ENCODE peak calls at places on chromosomes 4 and X, in six cellular contexts. Y is stomach, T is astrocyte of the spinal cord, R is NCI-H446, A is hippocampal formation, P is A673. V is an unnamed sample.

GRCh38 chr4:78022517-78022916 is 34.6 kb upstream of the FRAS1 start:
- DNase-seq in P (no peak), T (no peak), Y (no peak), A (no peak), R (no peak), V (no peak)

GRCh38 chrX:70969635-70970481 is 39.0 kb upstream of the SLC7A3 start:
- DNase-seq in R (no peak), T (no peak), P (peak), A (no peak), Y (no peak), V (no peak)

GRCh38 chrX:44314259-44314734 is 29.2 kb downstream of the EFHC2 start:
- DNase-seq in A (no peak), T (peak), R (no peak), Y (peak), P (no peak), V (no peak)

GRCh38 chr4:76459291-76459723 is 24.3 kb downstream of the SHROOM3 start:
- DNase-seq in A (no peak), P (peak), Y (no peak), R (no peak), T (peak), V (no peak)

GRCh38 chrX:42680651-42681050 is 97.3 kb downstream of the PPP1R2C start:
- DNase-seq in Y (no peak), R (no peak), P (no peak), T (peak), A (no peak), V (no peak)

GRCh38 chrX:24398766-24399165 is 38.3 kb downstream of the SUPT20HL1 start:
- DNase-seq in R (no peak), P (no peak), T (no peak), A (no peak), Y (no peak), V (no peak)

GRCh38 chrX:38939067-38939466 is 137.8 kb downstream of the MID1IP1 start:
- DNase-seq in P (no peak), T (peak), Y (no peak), R (no peak), A (no peak), V (no peak)

GRCh38 chr4:152594981-152595916 is 59.4 kb upstream of the FBXW7 start:
- DNase-seq in A (no peak), R (no peak), T (no peak), Y (no peak), P (peak), V (no peak)

GRCh38 chrX:41981481-41982013 is 58.2 kb upstream of the CASK start:
- DNase-seq in R (no peak), T (no peak), Y (no peak), P (no peak), A (no peak), V (no peak)

GRCh38 chr4:139977838-139978604 is 176.0 kb downstream of the MAML3 start:
- DNase-seq in T (no peak), R (no peak), P (no peak), A (no peak), Y (no peak), V (no peak)

GRCh38 chrX:68084765-68085164 is 348.5 kb downstream of the OPHN1 start:
- DNase-seq in T (peak), P (no peak), R (no peak), Y (no peak), A (no peak), V (no peak)

GRCh38 chr4:85740431-85740861 is 265.5 kb downstream of the ARHGAP24 start:
- DNase-seq in P (no peak), A (no peak), T (peak), Y (no peak), R (no peak), V (no peak)

GRCh38 chr4:156101571-156101970 is 147.9 kb upstream of the CTSO start:
- DNase-seq in T (no peak), A (no peak), Y (no peak), R (no peak), P (no peak), V (no peak)

GRCh38 chrX:120309873-120310730 is 1.2 kb downstream of the TMEM255A start:
- DNase-seq in P (peak), T (no peak), R (no peak), A (no peak), Y (no peak), V (no peak)

GRCh38 chr4:105092356-105092755 is 54.3 kb upstream of the TET2 start:
- DNase-seq in P (peak), A (no peak), R (peak), T (peak), Y (no peak), V (no peak)

GRCh38 chr4:80336582-80336981 is 1.1 kb downstream of the CFAP299 start:
- DNase-seq in P (no peak), T (peak), R (no peak), Y (no peak), A (no peak), V (no peak)

GRCh38 chr4:139735381-139736256 is 70.0 kb downstream of the MGST2 start:
- DNase-seq in A (peak), T (peak), R (no peak), Y (no peak), P (peak), V (no peak)

GRCh38 chr4:48033825-48034413 is 17.3 kb downstream of the NIPAL1 start:
- DNase-seq in Y (peak), A (no peak), R (no peak), P (peak), T (no peak), V (no peak)

GRCh38 chr4:177236889-177237288 is 72.8 kb upstream of the NEIL3 start:
- DNase-seq in Y (no peak), R (no peak), P (no peak), A (no peak), T (no peak), V (no peak)

GRCh38 chrX:130216312-130216711 is 44.5 kb downstream of the RAB33A start:
- DNase-seq in R (no peak), P (peak), T (no peak), Y (no peak), A (no peak), V (no peak)

GRCh38 chr4:5399790-5400421 is 308.5 kb downstream of the EVC2 start:
- DNase-seq in A (no peak), P (peak), Y (no peak), T (peak), R (no peak), V (no peak)